ENCODE peak calls at places on chromosomes 7 and 10, in ten cellular contexts. O, B, W, C, Q, K, P, N, J and G are unnamed samples.

GRCh38 chr7:143008007-143008901 is 18.7 kb downstream of the OR9A2 start:
- DNase-seq in K (peak), J (peak), Q (peak), O (peak), P (peak), B (peak), W (peak), C (peak), N (peak), G (peak)

GRCh38 chr10:36188461-36188860 is 546.4 kb upstream of the FZD8 start:
- DNase-seq in P (no peak), W (no peak), C (no peak), K (no peak), Q (no peak), J (no peak), N (no peak), O (no peak), B (no peak), G (no peak)

GRCh38 chr7:88664630-88665233 is 94.8 kb upstream of the ZNF804B start:
- DNase-seq in C (no peak), J (peak), N (no peak), Q (no peak), B (peak), O (no peak), W (no peak), P (peak), K (no peak), G (no peak)

GRCh38 chr10:25815999-25816768 is 117.8 kb upstream of the MYO3A start:
- DNase-seq in J (no peak), Q (no peak), N (no peak), P (no peak), O (no peak), C (no peak), B (peak), K (no peak), W (no peak), G (peak)

GRCh38 chr7:132191418-132191817 is 384.9 kb downstream of the PLXNA4 start:
- DNase-seq in N (no peak), B (no peak), O (peak), K (no peak), J (no peak), P (no peak), W (no peak), Q (no peak), C (no peak), G (no peak)

GRCh38 chr7:69864283-69864682 is 266.0 kb downstream of the AUTS2 start:
- DNase-seq in B (no peak), O (no peak), P (no peak), Q (no peak), W (no peak), K (no peak), N (no peak), J (peak), C (no peak), G (peak)

GRCh38 chr7:148811892-148812291 is 72.2 kb downstream of the EZH2 start:
- DNase-seq in Q (no peak), W (no peak), O (no peak), N (no peak), K (no peak), C (no peak), P (no peak), J (no peak), B (no peak), G (no peak)

GRCh38 chr7:128818694-128819093 is 11.5 kb upstream of the FLNC start:
- DNase-seq in Q (no peak), W (no peak), C (no peak), J (no peak), O (no peak), B (no peak), N (no peak), P (peak), K (no peak), G (no peak)

GRCh38 chr7:130886438-130887135 is 152.6 kb upstream of the KLF14 start:
- DNase-seq in K (no peak), B (no peak), W (no peak), O (no peak), N (no peak), J (peak), Q (no peak), P (no peak), C (no peak), G (no peak)
- H3K27ac ChIP-seq in K (peak), B (peak), W (peak), O (peak), N (no peak), J (peak), Q (no peak), P (no peak), C (peak), G (peak)

DNA sequence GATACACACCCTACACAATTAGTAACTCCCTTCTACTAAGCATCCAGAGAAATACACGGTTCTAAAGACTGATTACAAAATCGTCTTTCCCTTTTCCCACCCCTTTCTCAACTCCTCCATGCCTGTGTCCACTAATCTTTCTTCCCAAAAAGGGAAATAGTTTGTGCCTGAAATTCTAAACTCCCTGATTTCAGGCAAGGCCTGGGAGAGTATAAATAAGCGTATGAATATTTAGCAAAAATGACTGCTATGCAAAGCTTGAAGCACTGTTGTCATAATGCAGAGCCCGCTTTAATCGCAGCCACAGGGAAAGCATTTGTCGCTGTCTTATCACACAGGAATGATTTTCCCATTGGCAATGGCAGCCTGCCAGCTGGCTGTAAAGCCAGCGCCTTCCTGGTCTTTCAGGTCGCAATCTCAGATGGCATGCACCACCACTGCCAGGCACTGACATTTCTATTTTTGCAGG is 142.9 kb upstream of the PCGF5 start:
- DNase-seq in K (no peak), J (no peak), W (peak), O (peak), B (peak), N (no peak), Q (peak), C (peak), P (no peak), G (peak)
- H3K27ac ChIP-seq in K (no peak), J (no peak), W (peak), O (peak), B (no peak), N (no peak), Q (no peak), C (no peak), P (no peak), G (no peak)

GRCh38 chr7:114919587-114919986 is 2.3 kb upstream of the MDFIC start:
- DNase-seq in Q (no peak), P (no peak), N (no peak), C (no peak), O (no peak), B (no peak), J (no peak), K (no peak), W (no peak), G (no peak)
- H3K27ac ChIP-seq in Q (no peak), P (no peak), N (no peak), C (no peak), O (no peak), B (no peak), J (no peak), K (peak), W (no peak), G (no peak)

GRCh38 chr7:101935521-101936141 is 118.2 kb downstream of the CUX1 start:
- DNase-seq in C (peak), W (peak), O (peak), P (no peak), B (no peak), K (no peak), N (no peak), J (no peak), Q (no peak), G (no peak)
- H3K27ac ChIP-seq in C (no peak), W (peak), O (peak), P (peak), B (no peak), K (no peak), N (no peak), J (no peak), Q (peak), G (no peak)

GRCh38 chr10:123857616-123858015 is 34.0 kb downstream of the CPXM2 start:
- DNase-seq in J (no peak), W (no peak), P (no peak), C (no peak), Q (no peak), B (no peak), N (no peak), K (no peak), O (no peak), G (no peak)

GRCh38 chr10:123860209-123860608 is 31.4 kb downstream of the CPXM2 start:
- DNase-seq in K (no peak), Q (no peak), O (no peak), C (no peak), N (no peak), B (no peak), P (no peak), J (no peak), W (no peak), G (no peak)

GRCh38 chr10:123859651-123860045 is 32.0 kb downstream of the CPXM2 start:
- DNase-seq in K (no peak), Q (no peak), O (no peak), N (no peak), P (no peak), J (no peak), B (no peak), C (no peak), W (no peak), G (no peak)

GRCh38 chr10:123858907-123859650 is 32.5 kb downstream of the CPXM2 start:
- DNase-seq in W (no peak), P (no peak), C (no peak), Q (no peak), N (no peak), B (no peak), J (no peak), O (no peak), K (no peak), G (no peak)

GRCh38 chr10:123858039-123858740 is 33.4 kb downstream of the CPXM2 start:
- DNase-seq in C (no peak), K (no peak), P (no peak), B (peak), J (peak), Q (no peak), O (no peak), W (no peak), N (no peak), G (peak)
- H3K27ac ChIP-seq in C (no peak), K (no peak), P (no peak), B (no peak), J (no peak), Q (no peak), O (no peak), W (peak), N (no peak), G (no peak)

DNA sequence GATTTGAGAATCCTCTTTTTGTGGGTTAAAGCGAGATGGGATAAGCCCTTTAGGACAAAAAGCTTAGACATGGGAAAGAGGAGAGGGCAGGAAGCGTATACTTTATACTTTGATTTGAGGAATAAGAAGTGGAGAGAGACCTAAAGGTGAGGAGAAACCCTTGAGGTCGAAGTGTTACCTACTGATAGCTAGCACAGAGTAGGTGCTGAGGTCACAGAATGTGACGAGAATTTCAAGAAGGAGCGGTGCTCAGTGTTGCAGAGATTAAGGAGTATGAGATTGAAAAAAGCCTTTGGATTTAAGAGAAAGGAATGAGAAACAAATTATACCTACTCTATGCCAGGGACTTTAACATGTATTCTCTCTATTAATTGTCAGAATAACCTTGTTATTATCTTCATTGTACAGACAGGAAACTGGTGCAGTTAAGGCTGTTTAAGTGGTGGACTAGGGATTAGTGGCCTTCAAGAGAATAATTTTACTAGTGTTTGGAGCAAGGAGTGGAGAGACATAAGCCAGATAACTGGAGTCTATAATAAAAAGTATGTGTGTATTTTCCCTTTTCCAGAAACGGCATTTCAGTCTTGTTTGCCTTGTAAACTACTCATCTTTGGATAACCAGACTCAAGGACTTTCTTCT is 8.8 kb downstream of the CAPZA2 start:
- DNase-seq in B (no peak), O (no peak), N (no peak), W (no peak), C (no peak), Q (no peak), J (no peak), P (peak), K (no peak), G (peak)
- H3K27ac ChIP-seq in B (peak), O (no peak), N (no peak), W (no peak), C (no peak), Q (no peak), J (peak), P (no peak), K (peak), G (no peak)